ENCODE peak calls at places on chromosomes 7 and 10, in five cellular contexts. H is A549; G is mammary epithelial cell; Q is CD8-positive, alpha-beta memory T cell; M is stomach. N is an unnamed sample.

GRCh38 chr10:131834152-131834810 is 66.5 kb upstream of the PPP2R2D start:
- DNase-seq in Q (no peak), G (no peak), H (no peak), M (no peak), N (no peak)

GRCh38 chr7:111752022-111752582 is 189.8 kb upstream of the IMMP2L start:
- DNase-seq in Q (no peak), M (peak), G (peak), H (peak), N (peak)

GRCh38 chr7:121575194-121575766 is 179.2 kb upstream of the FAM3C start:
- DNase-seq in G (no peak), H (no peak), Q (no peak), M (no peak), N (peak)

GRCh38 chr10:113960617-113961260 is 82.9 kb upstream of the ADRB1 start:
- DNase-seq in Q (peak), H (peak), G (peak), M (peak), N (no peak)

GRCh38 chr7:96303686-96304443 is 18.0 kb downstream of the SLC25A13 start:
- DNase-seq in G (peak), H (no peak), Q (no peak), M (no peak), N (no peak)

GRCh38 chr7:21364838-21365267 is 63.0 kb upstream of the SP4 start:
- DNase-seq in G (peak), H (no peak), Q (no peak), M (no peak), N (no peak)

GRCh38 chr7:102061981-102062390 is 224.7 kb upstream of the SH2B2 start:
- DNase-seq in Q (no peak), H (peak), M (no peak), G (no peak), N (no peak)

GRCh38 chr10:32893431-32893830 is 64.6 kb downstream of the ITGB1 start:
- DNase-seq in G (no peak), Q (no peak), H (peak), M (no peak), N (no peak)

GRCh38 chr7:18064242-18064838 is 36.7 kb upstream of the PRPS1L1 start:
- DNase-seq in M (no peak), G (peak), H (peak), Q (no peak), N (peak)

GRCh38 chr10:66837990-66838389 is 87.8 kb upstream of the LRRTM3 start:
- DNase-seq in H (no peak), M (no peak), Q (no peak), G (no peak), N (peak)

GRCh38 chr7:123627859-123628258 is 26.2 kb downstream of the ASB15 start:
- DNase-seq in G (no peak), Q (no peak), H (no peak), M (no peak), N (no peak)

GRCh38 chr7:494261-494687 is 25.4 kb downstream of the PDGFA start:
- DNase-seq in Q (no peak), G (no peak), H (no peak), M (no peak), N (no peak)

GRCh38 chr7:127392182-127392565 is 334 bp downstream of the ZNF800 start:
- DNase-seq in M (peak), G (peak), Q (peak), H (peak), N (peak)

GRCh38 chr10:90148121-90148855 is 446.9 kb downstream of the KIF20B start:
- DNase-seq in G (peak), Q (no peak), M (no peak), H (peak), N (peak)

GRCh38 chr7:66952343-66953043 is 31.5 kb downstream of the TMEM248 start:
- DNase-seq in H (peak), G (peak), M (no peak), Q (no peak), N (no peak)

GRCh38 chr10:13739178-13739577 is 152.4 kb downstream of the PRPF18 start:
- DNase-seq in G (no peak), M (no peak), H (no peak), Q (no peak), N (no peak)

GRCh38 chr7:831596-832291 is 532 bp upstream of the SUN1 start:
- DNase-seq in G (peak), M (no peak), H (peak), Q (no peak), N (peak)

GRCh38 chr10:114711487-114712250 is 53.6 kb upstream of the ABLIM1 start:
- DNase-seq in M (no peak), H (no peak), G (no peak), Q (no peak), N (no peak)

GRCh38 chr10:110919971-110920881 is 822 bp downstream of the SHOC2 start:
- DNase-seq in M (no peak), H (peak), G (peak), Q (peak), N (peak)

GRCh38 chr7:157521061-157521731 is 184.4 kb downstream of the DNAJB6 start:
- DNase-seq in M (peak), H (no peak), G (no peak), Q (no peak), N (no peak)

GRCh38 chr7:152733286-152733934 is 26.1 kb upstream of the ACTR3B start:
- DNase-seq in M (no peak), H (peak), Q (no peak), G (peak), N (no peak)

GRCh38 chr10:80158598-80159127 is 26.1 kb downstream of the PLAC9 start:
- DNase-seq in G (peak), M (peak), H (peak), Q (no peak), N (peak)

GRCh38 chr10:10209152-10209551 is 808.5 kb upstream of the CELF2 start:
- DNase-seq in Q (no peak), H (no peak), M (no peak), G (no peak), N (no peak)

GRCh38 chr10:121265320-121265719 is 332.9 kb downstream of the FGFR2 start:
- DNase-seq in G (no peak), Q (no peak), M (no peak), H (no peak), N (no peak)

GRCh38 chr10:96814264-96814663 is 17.8 kb upstream of the LCOR start:
- DNase-seq in H (peak), Q (no peak), G (peak), M (no peak), N (no peak)

GRCh38 chr7:138753611-138754010 is 44.2 kb upstream of the TMEM213 start:
- DNase-seq in G (no peak), Q (no peak), M (no peak), H (no peak), N (no peak)

GRCh38 chr7:4931932-4932331 is 27.1 kb downstream of the MMD2 start:
- DNase-seq in M (peak), Q (no peak), H (peak), G (peak), N (peak)

GRCh38 chr7:18505870-18506460 is 10.4 kb downstream of the HDAC9 start:
- DNase-seq in H (no peak), M (no peak), G (no peak), Q (no peak), N (no peak)

GRCh38 chr10:133378251-133379096 is 588 bp upstream of the PAOX start:
- DNase-seq in G (peak), Q (peak), H (peak), M (peak), N (peak)
- H3K27ac ChIP-seq in G (no peak), Q (peak), H (peak), M (peak), N (no peak)

DNA sequence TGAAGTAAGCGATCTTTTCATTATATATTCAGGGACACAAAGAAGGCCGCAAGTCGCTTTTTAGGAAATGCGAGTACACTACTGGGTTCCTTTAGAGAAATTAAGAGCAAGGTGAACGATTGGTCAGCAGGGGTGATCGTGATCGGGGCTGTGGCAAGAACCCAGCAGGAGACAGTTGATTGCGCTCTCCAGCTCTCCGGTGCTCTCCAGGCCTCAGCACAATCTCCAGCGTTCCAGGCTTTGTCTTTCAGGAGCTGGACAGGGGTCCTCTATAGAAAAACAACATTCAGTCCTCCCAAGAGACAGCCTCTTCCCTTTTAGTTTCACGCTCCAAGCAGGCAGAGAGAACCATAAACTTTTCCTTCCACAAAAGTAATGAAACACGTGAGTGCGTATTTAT is 170.5 kb upstream of the KLF6 start:
- DNase-seq in M (no peak), Q (no peak), H (no peak), G (no peak), N (no peak)
- H3K27ac ChIP-seq in M (no peak), Q (no peak), H (no peak), G (no peak), N (no peak)

GRCh38 chr10:35910234-35910633 is 268.1 kb upstream of the FZD8 start:
- DNase-seq in Q (no peak), M (no peak), G (peak), H (peak), N (no peak)
- H3K27ac ChIP-seq in Q (no peak), M (no peak), G (peak), H (no peak), N (no peak)

GRCh38 chr7:116967254-116967922 is 14.1 kb downstream of the ST7 start:
- DNase-seq in G (no peak), M (no peak), H (no peak), Q (no peak), N (no peak)
- H3K27ac ChIP-seq in G (no peak), M (no peak), H (no peak), Q (no peak), N (no peak)

N was measured in A673.